ENCODE peak calls at places on chromosomes 2 and 18, in nine cellular contexts. S is prostate gland, T is HCT116, P is GM12878, Z is suprapubic skin, U is stomach, M is breast epithelium, G is transverse colon, K is HepG2. W is an unnamed sample.

GRCh38 chr2:170836027-170836426 is 19.3 kb downstream of the GAD1 start:
- DNase-seq in S (no peak), T (no peak), P (no peak), Z (no peak), U (no peak), M (no peak), G (no peak), K (no peak), W (no peak)

GRCh38 chr2:82001614-82002013 is 1697.1 kb upstream of the LRRTM1 start:
- DNase-seq in S (no peak), T (no peak), P (no peak), Z (no peak), U (no peak), M (no peak), G (no peak), K (no peak), W (no peak)

GRCh38 chr2:28544915-28545589 is 49.2 kb downstream of the PLB1 start:
- DNase-seq in S (no peak), T (no peak), P (no peak), Z (no peak), U (peak; percentile 30), M (no peak), G (peak; percentile 59), K (peak; percentile 85), W (no peak)

GRCh38 chr2:45291283-45291682 is 282.0 kb upstream of the SIX2 start:
- DNase-seq in S (no peak), T (no peak), P (no peak), Z (no peak), U (no peak), M (no peak), G (no peak), K (no peak), W (no peak)

GRCh38 chr18:3983351-3983969 is 471.6 kb downstream of the DLGAP1 start:
- DNase-seq in S (no peak), T (no peak), P (no peak), Z (no peak), U (no peak), M (no peak), G (no peak), K (no peak), W (no peak)

GRCh38 chr2:48312126-48312525 is 217.8 kb upstream of the STON1 start:
- DNase-seq in S (no peak), T (no peak), P (no peak), Z (no peak), U (no peak), M (no peak), G (no peak), K (peak; percentile 25), W (no peak)

GRCh38 chr18:4106407-4107033 is 348.6 kb downstream of the DLGAP1 start:
- DNase-seq in S (peak; percentile 54), T (peak; percentile 42), P (no peak), Z (no peak), U (peak; percentile 69), M (peak; percentile 67), G (peak; percentile 58), K (peak; percentile 49), W (no peak)

GRCh38 chr2:33620-34019 is 12.7 kb downstream of the FAM110C start:
- DNase-seq in S (peak; percentile 76), T (peak; percentile 79), P (no peak), Z (no peak), U (peak; percentile 61), M (no peak), G (peak; percentile 68), K (peak; percentile 40), W (no peak)

GRCh38 chr2:55112229-55113016 is 62.2 kb upstream of the RTN4 start:
- DNase-seq in S (no peak), T (no peak), P (no peak), Z (peak; percentile 87), U (peak; percentile 33), M (no peak), G (peak; percentile 60), K (peak; percentile 44), W (peak; percentile 81)

GRCh38 chr2:74876081-74876886 is 42.4 kb downstream of the HK2 start:
- DNase-seq in S (peak; percentile 45), T (no peak), P (peak; percentile 20), Z (no peak), U (no peak), M (no peak), G (no peak), K (peak; percentile 61), W (no peak)

DNA sequence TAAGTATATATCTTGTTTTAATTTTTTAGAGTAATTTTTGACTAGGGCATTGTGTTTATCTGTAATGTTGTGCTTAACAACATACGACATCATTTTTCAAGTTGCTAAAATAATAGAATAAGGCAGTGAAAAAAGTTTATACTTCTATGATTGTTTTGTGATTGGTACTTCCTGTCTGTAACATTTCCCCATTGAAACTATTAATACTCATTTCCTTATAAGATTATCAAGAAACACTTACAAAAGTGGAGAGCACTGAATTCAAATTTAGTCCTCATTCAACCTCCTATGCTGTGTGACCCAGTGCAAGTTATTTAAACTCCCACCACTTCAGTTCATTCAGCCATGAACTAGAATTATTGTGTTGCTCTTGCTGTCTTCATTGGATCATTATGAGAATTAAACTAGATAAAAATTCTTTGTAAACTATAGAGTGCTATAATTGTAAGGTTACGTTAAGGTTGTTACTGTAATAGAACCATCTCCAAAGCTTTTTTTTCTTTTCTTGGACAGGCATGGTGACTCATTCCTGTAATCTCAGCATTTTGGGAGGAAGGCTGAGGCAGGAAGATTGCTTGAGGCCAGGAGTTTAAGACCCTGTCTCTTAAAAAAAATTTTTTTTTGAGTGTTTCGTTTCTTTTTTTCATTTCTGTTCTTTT is 2.8 kb downstream of the ETAA1 start:
- DNase-seq in S (no peak), T (no peak), P (no peak), Z (no peak), U (no peak), M (no peak), G (no peak), K (no peak), W (no peak)
- H3K36me3 ChIP-seq in S (no peaks in the 10 kb centered on the region), T (peaks cover 21% of the 10 kb centered on the region), P (no peaks in the 10 kb centered on the region), Z (peaks cover 19% of the 10 kb centered on the region), U (peaks cover 20% of the 10 kb centered on the region), M (peaks cover 5% of the 10 kb centered on the region), G (peaks cover 12% of the 10 kb centered on the region), K (peaks cover 21% of the 10 kb centered on the region), W (no peaks in the 10 kb centered on the region)

GRCh38 chr18:35710581-35710980 is 129.0 kb downstream of the GALNT1 start:
- DNase-seq in S (no peak), T (no peak), P (no peak), Z (no peak), U (no peak), M (no peak), G (no peak), K (no peak), W (no peak)

GRCh38 chr18:35713545-35713944 is 132.0 kb downstream of the GALNT1 start:
- DNase-seq in S (no peak), T (no peak), P (no peak), Z (no peak), U (no peak), M (no peak), G (no peak), K (no peak), W (no peak)

GRCh38 chr18:35714539-35714938 is 133.0 kb downstream of the GALNT1 start:
- DNase-seq in S (no peak), T (no peak), P (no peak), Z (no peak), U (no peak), M (no peak), G (no peak), K (no peak), W (no peak)

GRCh38 chr18:35707674-35708073 is 126.1 kb downstream of the GALNT1 start:
- DNase-seq in S (no peak), T (no peak), P (no peak), Z (no peak), U (no peak), M (no peak), G (no peak), K (no peak), W (no peak)

DNA sequence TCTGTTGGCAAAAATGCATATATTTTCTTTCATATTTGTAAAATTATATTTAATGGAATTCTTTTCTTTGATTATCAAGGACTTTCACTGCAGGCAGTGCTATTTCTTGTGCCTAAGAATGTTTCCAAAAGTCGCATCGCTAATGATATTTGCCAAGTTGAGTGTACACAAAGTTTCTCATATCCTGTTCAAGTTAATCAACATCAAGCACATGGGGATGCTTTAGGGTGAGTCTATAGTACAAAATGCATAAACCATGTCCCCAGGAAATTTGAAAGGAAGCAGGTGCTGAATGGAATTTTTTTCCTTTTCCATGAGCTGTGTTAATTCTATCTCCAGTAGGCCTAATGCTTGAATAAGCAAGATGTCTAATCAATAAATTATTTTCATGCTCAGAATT is 129.7 kb downstream of the GALNT1 start:
- DNase-seq in S (no peak), T (no peak), P (no peak), Z (no peak), U (no peak), M (no peak), G (no peak), K (peak; percentile 72), W (no peak)
- TF ChIP-seq POLR2AphosphoS5 in S (no peak), T (no peak), P (no peak), Z (no peak), U (no peak), M (no peak), G (no peak), K (no peak), W (no peak)

DNA sequence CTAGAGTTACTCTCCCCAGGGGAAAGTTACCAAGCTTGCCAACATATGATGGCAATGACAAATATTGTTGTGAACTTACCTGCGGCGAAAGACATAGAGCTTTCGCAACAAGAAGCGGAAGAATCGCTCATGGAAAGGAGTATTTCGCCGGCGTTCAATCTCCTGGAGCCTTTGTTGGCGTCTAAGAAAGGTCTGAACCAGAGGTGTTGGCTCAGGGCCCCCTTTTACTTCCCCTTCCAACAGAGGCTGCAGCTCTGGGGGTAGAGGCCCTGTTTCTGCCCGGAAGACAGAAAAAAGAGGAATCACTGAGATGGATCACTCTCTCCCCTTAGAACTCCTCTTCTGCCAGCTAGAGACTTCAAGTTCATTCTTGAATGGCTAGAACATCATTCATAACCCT is 10.8 kb downstream of the GGCX start:
- DNase-seq in S (no peak), T (no peak), P (no peak), Z (no peak), U (no peak), M (no peak), G (no peak), K (no peak), W (no peak)
- H3K36me3 ChIP-seq in S (peaks cover 17% of the 10 kb centered on the region), T (peaks cover 14% of the 10 kb centered on the region), P (peaks cover 8% of the 10 kb centered on the region), Z (peaks cover 62% of the 10 kb centered on the region), U (peaks cover 88% of the 10 kb centered on the region), M (no peaks in the 10 kb centered on the region), G (peaks cover 31% of the 10 kb centered on the region), K (peaks cover 61% of the 10 kb centered on the region), W (no peaks in the 10 kb centered on the region)

DNA sequence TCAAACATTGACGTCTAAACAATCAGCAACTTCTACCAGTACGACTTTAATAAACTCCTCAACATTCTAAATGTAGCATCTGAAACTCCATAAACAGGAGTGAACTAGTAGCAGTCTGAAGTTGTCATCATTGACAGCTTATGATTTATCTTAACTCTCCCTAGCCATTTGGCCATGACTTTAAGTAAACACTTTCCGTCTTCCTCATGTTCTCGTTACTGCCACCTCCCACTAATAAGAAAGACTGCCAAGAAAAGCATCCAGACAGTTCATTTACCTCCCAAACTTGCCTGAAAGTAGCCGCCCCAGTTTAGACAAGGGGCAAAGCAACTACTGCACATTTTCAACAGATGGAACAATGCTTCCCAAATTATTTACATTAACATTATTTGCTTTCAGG is 287.6 kb downstream of the OSR1 start:
- DNase-seq in S (peak; percentile 15), T (no peak), P (no peak), Z (no peak), U (no peak), M (no peak), G (no peak), K (no peak), W (no peak)
- TF ChIP-seq POLR2AphosphoS5 in S (peak; percentile 81), T (no peak), P (no peak), Z (no peak), U (no peak), M (no peak), G (no peak), K (no peak), W (no peak)

GRCh38 chr2:217798743-217799552 is 203.8 kb downstream of the TNS1 start:
- DNase-seq in S (no peak), T (no peak), P (no peak), Z (peak; percentile 63), U (peak; percentile 26), M (no peak), G (peak; percentile 32), K (no peak), W (peak; percentile 75)
- H3K36me3 ChIP-seq in S (no peaks in the 10 kb centered on the region), T (no peaks in the 10 kb centered on the region), P (no peaks in the 10 kb centered on the region), Z (peaks cover 22% of the 10 kb centered on the region), U (peaks cover 35% of the 10 kb centered on the region), M (peaks cover 7% of the 10 kb centered on the region), G (no peaks in the 10 kb centered on the region), K (no peaks in the 10 kb centered on the region), W (peaks cover 16% of the 10 kb centered on the region)